ENCODE peak calls at places on chromosomes 16 and 17, in four cellular contexts. Q is epithelial cell of esophagus, F is astrocyte of the spinal cord, R is AG04450. L is an unnamed sample.

GRCh38 chr17:37759014-37759637 is 14.3 kb upstream of the HNF1B start:
- DNase-seq in R (no peak), F (no peak), Q (no peak), L (no peak)

GRCh38 chr17:9220466-9221230 is 199.3 kb downstream of the NTN1 start:
- DNase-seq in F (no peak), Q (no peak), R (no peak), L (no peak)

GRCh38 chr16:80852261-80852872 is 48.0 kb upstream of the CDYL2 start:
- DNase-seq in F (peak), R (no peak), Q (peak), L (peak)

GRCh38 chr16:88651276-88651988 is 579 bp upstream of the CYBA start:
- DNase-seq in R (no peak), Q (no peak), F (no peak), L (peak)

GRCh38 chr16:24991349-24991748 is 23.8 kb downstream of the ARHGAP17 start:
- DNase-seq in Q (no peak), F (no peak), R (no peak), L (no peak)

GRCh38 chr17:45411348-45412105 is 21.1 kb downstream of the ARHGAP27 start:
- DNase-seq in F (no peak), Q (peak), R (no peak), L (no peak)

GRCh38 chr17:50547035-50547735 is at the start of gene SPATA20:
- DNase-seq in R (peak), Q (peak), F (peak), L (peak)

GRCh38 chr17:7704601-7705268 is at the start of gene EFNB3:
- DNase-seq in Q (peak), F (peak), R (no peak), L (peak)

GRCh38 chr16:75281826-75282225 is 30.4 kb upstream of the BCAR1 start:
- DNase-seq in Q (no peak), F (no peak), R (no peak), L (no peak)

GRCh38 chr16:19291459-19291858 is 5.9 kb downstream of the CLEC19A start:
- DNase-seq in R (no peak), F (no peak), Q (no peak), L (no peak)

GRCh38 chr17:79843917-79844815 is 4.9 kb upstream of the CBX4 start:
- DNase-seq in R (no peak), F (peak), Q (peak), L (peak)

GRCh38 chr16:88940196-88941050 is 36.6 kb downstream of the CBFA2T3 start:
- DNase-seq in F (no peak), Q (no peak), R (no peak), L (peak)

GRCh38 chr16:64406661-64407267 is 715.1 kb downstream of the CDH11 start:
- DNase-seq in R (no peak), F (no peak), Q (no peak), L (no peak)

GRCh38 chr16:58882292-58882691 is 148.2 kb upstream of the GOT2 start:
- DNase-seq in Q (no peak), F (no peak), R (no peak), L (no peak)

GRCh38 chr16:88315543-88316105 is 67.1 kb upstream of the ZNF469 start:
- DNase-seq in Q (peak), F (peak), R (no peak), L (no peak)

GRCh38 chr16:68700120-68700519 is 37.0 kb upstream of the CDH1 start:
- DNase-seq in R (no peak), Q (no peak), F (no peak), L (peak)

GRCh38 chr16:8493885-8494487 is 96.3 kb downstream of the TMEM114 start:
- DNase-seq in F (no peak), R (no peak), Q (no peak), L (no peak)

GRCh38 chr17:74865504-74866197 is 6.0 kb upstream of the GRIN2C start:
- DNase-seq in R (no peak), F (no peak), Q (no peak), L (no peak)

GRCh38 chr17:21277332-21277731 is 7.2 kb upstream of the MAP2K3 start:
- DNase-seq in Q (no peak), F (no peak), R (no peak), L (no peak)

GRCh38 chr16:76970087-76970744 is 220.8 kb upstream of the MON1B start:
- DNase-seq in Q (peak), F (peak), R (no peak), L (peak)

GRCh38 chr17:17603178-17603894 is 11.8 kb upstream of the PEMT start:
- DNase-seq in R (no peak), Q (no peak), F (no peak), L (no peak)

GRCh38 chr16:69706975-69707340 is 19.4 kb downstream of the NQO1 start:
- DNase-seq in Q (no peak), R (no peak), F (no peak), L (no peak)

GRCh38 chr17:16927641-16928321 is 44.1 kb downstream of the TNFRSF13B start:
- DNase-seq in Q (no peak), F (no peak), R (no peak), L (no peak)

GRCh38 chr17:77445030-77445907 is 304.5 kb downstream of the SEC14L1 start:
- DNase-seq in F (no peak), R (no peak), Q (no peak), L (peak)

GRCh38 chr16:50265260-50265659 is 1.1 kb upstream of the ADCY7 start:
- DNase-seq in R (no peak), F (peak), Q (peak), L (no peak)

GRCh38 chr17:4968166-4968915 is 724 bp upstream of the SPAG7 start:
- DNase-seq in Q (peak), R (no peak), F (no peak), L (no peak)

DNA sequence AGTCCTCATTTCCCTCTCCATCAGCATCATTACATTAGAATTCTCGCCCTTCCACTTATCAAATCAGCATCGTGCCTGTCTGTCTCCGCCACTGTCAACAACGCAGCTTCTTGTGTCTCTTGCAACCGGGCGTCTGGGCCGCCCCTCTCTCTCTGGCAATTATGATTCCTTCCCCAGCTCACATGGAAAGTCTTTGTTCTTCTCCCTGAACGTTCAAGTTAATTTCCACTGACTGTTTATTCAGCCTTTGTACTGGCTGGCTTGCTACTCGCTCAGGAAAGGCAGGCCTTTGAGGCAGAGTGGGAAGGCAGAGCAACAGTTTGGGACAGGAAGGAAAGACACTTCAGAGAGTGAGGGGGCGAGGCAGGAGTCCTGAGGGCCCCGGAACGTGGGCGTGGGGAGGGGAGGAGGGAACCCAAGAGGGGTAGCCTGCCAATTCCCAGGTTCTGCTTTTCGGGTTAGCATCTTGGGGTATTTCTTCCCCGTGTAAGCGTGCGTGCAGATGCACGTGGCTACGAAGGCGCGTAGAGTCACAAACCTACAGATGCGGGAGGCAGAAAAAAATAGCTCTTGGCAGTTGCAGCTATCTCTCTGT is 50.8 kb downstream of the AKAP1 start:
- DNase-seq in R (no peak), Q (no peak), F (no peak), L (no peak)
- H3K4me3 ChIP-seq in R (no peak), Q (no peak), F (no peak), L (no peak)

DNA sequence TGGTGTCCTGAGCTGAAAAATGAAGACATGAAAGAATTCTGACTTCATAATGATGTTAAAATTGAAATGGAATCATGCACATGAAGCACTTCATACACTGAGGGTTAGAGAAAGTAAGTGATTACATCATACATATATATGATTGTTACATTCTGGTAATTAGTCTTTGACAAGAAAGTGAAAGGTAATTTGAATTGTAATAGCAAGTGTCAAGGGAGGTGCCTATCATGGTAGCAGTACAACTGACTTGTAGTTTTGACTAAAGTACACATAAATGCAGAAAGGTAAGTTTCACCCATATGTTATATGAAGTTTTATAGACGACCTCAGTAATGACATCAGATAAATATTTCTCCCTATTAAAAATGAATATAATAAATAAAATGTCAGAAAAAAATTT is 1325.0 kb upstream of the GOT2 start:
- DNase-seq in Q (no peak), R (no peak), F (no peak), L (no peak)
- TF ChIP-seq CTCF in Q (no peak), R (no peak), F (no peak), L (no peak)

GRCh38 chr16:84825896-84826557 is 6.2 kb downstream of the CRISPLD2 start:
- DNase-seq in R (no peak), F (peak), Q (no peak), L (peak)
- H3K4me3 ChIP-seq in R (no peak), F (no peak), Q (no peak), L (no peak)

DNA sequence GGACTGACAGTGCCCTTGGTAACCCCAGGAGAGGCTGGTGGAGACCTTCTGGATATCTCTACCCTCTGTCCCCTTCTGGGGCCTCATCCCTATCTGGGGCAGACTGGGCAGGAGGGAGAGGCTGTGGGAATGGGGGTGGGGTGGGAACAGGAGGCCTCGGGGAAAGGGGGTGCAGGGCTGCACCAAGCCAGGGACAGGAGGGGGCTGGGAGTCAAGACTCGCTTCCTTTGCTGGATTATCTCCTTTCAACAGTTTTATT is 24.8 kb downstream of the G6PC3 start:
- DNase-seq in R (no peak), Q (no peak), F (no peak), L (no peak)
- TF ChIP-seq CTCF in R (no peak), Q (no peak), F (no peak), L (no peak)

DNA sequence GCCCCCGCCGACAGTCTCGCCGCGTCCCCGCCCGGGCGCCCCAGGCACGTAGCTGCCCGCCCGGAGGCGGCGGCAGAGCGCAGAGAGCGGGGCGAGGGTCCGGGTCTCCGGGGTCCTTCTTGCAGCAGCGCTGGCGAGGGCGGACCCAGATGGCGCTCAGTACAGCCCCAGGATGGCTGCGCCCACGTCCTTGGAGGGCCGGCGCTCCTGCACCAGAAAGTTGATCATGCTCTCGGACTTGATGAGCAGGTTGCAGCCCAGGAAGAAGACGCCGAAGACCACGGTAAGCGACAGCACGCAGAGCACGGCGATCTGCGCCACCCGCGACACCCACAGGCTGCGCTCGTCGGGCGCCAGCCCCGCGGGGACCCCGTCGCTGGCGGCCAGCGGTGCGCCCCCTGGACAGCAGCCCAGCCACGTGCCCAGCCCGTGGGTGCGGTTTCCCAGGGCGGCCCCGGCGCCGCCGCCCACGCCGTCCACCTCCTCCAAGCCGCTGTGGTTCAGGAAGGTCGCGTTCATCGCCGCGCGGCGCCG is 497 bp downstream of the RPRML start:
- DNase-seq in Q (no peak), F (no peak), R (no peak), L (no peak)
- H3K4me3 ChIP-seq in Q (no peak), F (no peak), R (peak), L (peak)